ENCODE peak calls at places on chromosomes 3 and 15, in four cellular contexts. P, O, C and B are unnamed samples.

GRCh38 chr15:25846377-25846776 is 16.8 kb downstream of the ATP10A start:
- DNase-seq in P (no peak), C (no peak), O (no peak), B (no peak)

GRCh38 chr15:63491116-63491817 is 13.1 kb upstream of the USP3 start:
- DNase-seq in P (no peak), C (no peak), O (no peak), B (no peak)

GRCh38 chr3:41073190-41073589 is 126.1 kb upstream of the CTNNB1 start:
- DNase-seq in C (no peak), P (no peak), O (no peak), B (no peak)

GRCh38 chr3:114409291-114409690 is 115.5 kb downstream of the TIGIT start:
- DNase-seq in P (no peak), C (no peak), O (no peak), B (no peak)

GRCh38 chr3:124094496-124094895 is 102.6 kb upstream of the ROPN1 start:
- DNase-seq in C (no peak), P (no peak), O (no peak), B (no peak)

GRCh38 chr15:95556225-95556624 is 774.3 kb upstream of the NR2F2 start:
- DNase-seq in C (no peak), O (no peak), P (no peak), B (no peak)

GRCh38 chr3:37588761-37589160 is 272.9 kb upstream of the CTDSPL start:
- DNase-seq in C (no peak), O (no peak), P (no peak), B (no peak)

GRCh38 chr3:156952011-156952410 is 125.9 kb downstream of the LEKR1 start:
- DNase-seq in P (no peak), O (no peak), C (no peak), B (no peak)

GRCh38 chr15:70447927-70448698 is 315.2 kb downstream of the UACA start:
- DNase-seq in C (no peak), O (no peak), P (peak), B (no peak)

GRCh38 chr15:31358957-31359721 is 32.5 kb downstream of the KLF13 start:
- DNase-seq in C (no peak), P (no peak), O (no peak), B (no peak)

GRCh38 chr15:31358163-31358562 is 31.5 kb downstream of the KLF13 start:
- DNase-seq in C (no peak), O (no peak), P (no peak), B (no peak)

GRCh38 chr15:31360158-31360561 is 33.5 kb downstream of the KLF13 start:
- DNase-seq in O (no peak), P (no peak), C (no peak), B (peak)

GRCh38 chr15:31359722-31360111 is 33.1 kb downstream of the KLF13 start:
- DNase-seq in P (no peak), O (peak), C (no peak), B (no peak)

DNA sequence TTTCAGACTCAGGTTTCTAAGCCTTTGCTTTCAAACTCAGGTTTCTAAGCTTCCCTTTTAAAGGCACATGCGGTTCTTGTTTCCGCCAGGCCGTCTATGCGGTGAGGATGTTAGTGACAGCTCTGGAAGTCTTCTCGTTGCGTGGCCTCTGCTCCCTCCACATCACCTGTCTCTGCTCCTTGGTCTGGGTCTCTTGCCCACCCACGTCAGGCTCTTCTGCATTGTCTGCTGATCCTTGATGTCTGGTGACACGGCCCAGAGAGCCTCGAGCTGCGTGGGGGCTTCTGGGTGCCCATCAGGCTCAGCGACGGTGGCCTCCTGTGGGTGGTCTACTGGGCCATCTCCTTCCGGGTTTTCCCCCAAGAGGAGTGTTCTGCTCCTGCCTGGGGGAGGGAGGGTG is 30.5 kb downstream of the KLF13 start:
- DNase-seq in C (no peak), O (no peak), P (no peak), B (no peak)
- TF ChIP-seq POLR2A in C (no peak), O (no peak), P (no peak), B (no peak)

DNA sequence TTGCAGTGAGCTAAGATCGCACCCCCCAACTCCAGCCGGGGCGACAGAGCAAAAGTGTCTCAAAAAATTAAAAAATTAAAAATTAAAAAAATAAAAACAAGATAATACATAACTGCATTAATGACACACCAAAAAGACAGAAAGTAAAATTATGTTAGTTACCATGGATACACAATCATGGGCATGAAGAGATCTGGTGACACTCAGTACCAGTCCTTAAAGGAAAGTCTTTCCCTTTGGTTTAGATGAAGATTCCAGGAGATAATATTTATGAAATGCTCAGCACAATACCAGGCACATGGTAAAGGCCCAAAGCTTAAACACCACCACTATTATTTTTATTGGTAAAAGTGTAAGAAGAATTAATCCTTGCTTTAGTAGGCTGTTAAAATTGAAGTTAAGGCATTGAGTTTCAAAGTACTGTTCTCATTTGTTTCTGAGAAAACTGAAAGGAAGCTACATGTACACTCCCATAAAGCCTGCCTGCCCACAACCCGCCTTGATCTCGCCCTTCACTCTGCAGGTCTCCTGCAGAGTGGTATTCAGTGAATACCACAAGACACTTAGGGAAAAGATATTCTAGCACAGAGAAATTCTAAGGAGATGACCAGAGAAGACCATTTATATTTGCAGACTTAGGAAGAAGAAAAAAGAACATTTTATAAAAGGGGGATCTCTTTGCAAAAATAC is 52.3 kb downstream of the SUCLG2 start:
- DNase-seq in O (no peak), C (no peak), P (no peak), B (no peak)
- TF ChIP-seq CTCF in O (no peak), C (no peak), P (no peak), B (no peak)

GRCh38 chr3:45597581-45597980 is 3.0 kb downstream of the LIMD1 start:
- DNase-seq in P (no peak), O (no peak), C (no peak), B (peak)

GRCh38 chr3:45601156-45601555 is 6.6 kb downstream of the LIMD1 start:
- DNase-seq in O (no peak), P (no peak), C (no peak), B (no peak)

GRCh38 chr3:45597166-45597565 is 2.6 kb downstream of the LIMD1 start:
- DNase-seq in C (no peak), P (no peak), O (no peak), B (no peak)

GRCh38 chr3:45599984-45600650 is 5.6 kb downstream of the LIMD1 start:
- DNase-seq in P (no peak), O (no peak), C (no peak), B (peak)

DNA sequence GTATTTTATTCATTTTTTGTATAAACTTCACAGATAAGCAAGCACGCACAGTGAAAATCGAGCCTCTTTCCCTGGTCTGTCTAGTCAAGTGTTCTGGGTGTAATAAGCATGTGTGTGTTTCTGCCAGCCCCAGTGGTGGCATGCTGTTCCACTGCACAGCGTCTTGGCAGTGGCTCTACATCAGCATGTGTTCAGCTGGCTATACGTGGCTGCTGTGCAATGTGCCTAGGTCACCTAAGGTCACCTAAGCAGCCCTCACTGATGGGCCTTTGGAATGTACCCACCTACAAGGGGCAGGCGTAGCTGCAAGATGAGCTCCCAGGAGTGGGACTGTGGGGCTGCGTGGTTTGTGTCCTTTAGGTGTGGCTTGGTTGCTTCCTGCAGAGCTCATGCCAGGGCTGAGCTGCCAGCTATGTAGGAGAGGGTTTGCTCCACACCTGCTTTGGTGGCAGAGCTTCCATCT is 4.9 kb downstream of the LIMD1 start:
- DNase-seq in P (no peak), O (no peak), C (no peak), B (peak)
- TF ChIP-seq POLR2A in P (no peak), O (no peak), C (no peak), B (no peak)

GRCh38 chr15:101578443-101578894 is 73.7 kb downstream of the TM2D3 start:
- DNase-seq in P (peak), C (no peak), O (peak), B (no peak)
- TF ChIP-seq CTCF in P (peak), C (no peak), O (no peak), B (no peak)

GRCh38 chr3:120554727-120555660 is 41.1 kb upstream of the NDUFB4 start:
- DNase-seq in O (no peak), C (no peak), P (no peak), B (no peak)
- TF ChIP-seq POLR2A in O (no peak), C (no peak), P (no peak), B (no peak)

GRCh38 chr15:94042163-94042954 is 189.0 kb upstream of the MCTP2 start:
- DNase-seq in P (no peak), C (no peak), O (no peak), B (no peak)
- TF ChIP-seq CTCF in P (no peak), C (no peak), O (no peak), B (no peak)